ENCODE peak calls at places on chromosomes 6 and 20, in four cellular contexts. L, N, F and A are unnamed samples.

GRCh38 chr20:63133481-63134091 is 82.3 kb downstream of the YTHDF1 start:
- DNase-seq in L (peak; percentile 41), F (no peak), N (no peak), A (no peak)

GRCh38 chr20:63709149-63709527 is 1.3 kb downstream of the ZGPAT start:
- DNase-seq in F (no peak), N (no peak), L (no peak), A (no peak)

GRCh38 chr6:25788305-25788922 is 33.9 kb downstream of the SLC17A4 start:
- DNase-seq in N (peak; percentile 71), F (peak; percentile 81), L (no peak), A (peak; percentile 69)

GRCh38 chr20:33531047-33531877 is 41.4 kb downstream of the CBFA2T2 start:
- DNase-seq in L (no peak), N (peak; percentile 18), F (no peak), A (no peak)

GRCh38 chr20:5073154-5074049 is 46.4 kb downstream of the PCNA start:
- DNase-seq in F (peak; percentile 55), L (peak; percentile 86), N (peak; percentile 66), A (peak; percentile 97)

GRCh38 chr20:44695295-44696230 is 19.6 kb upstream of the CCN5 start:
- DNase-seq in L (no peak), F (no peak), N (peak; percentile 57), A (no peak)

GRCh38 chr20:36149469-36149868 is 5.1 kb upstream of the EPB41L1 start:
- DNase-seq in L (no peak), N (no peak), F (no peak), A (peak; percentile 63)

GRCh38 chr6:26536571-26537159 is 1.5 kb upstream of the HMGN4 start:
- DNase-seq in F (peak; percentile 67), L (no peak), N (peak; percentile 79), A (no peak)

GRCh38 chr20:32241807-32242206 is 34.1 kb downstream of the POFUT1 start:
- DNase-seq in L (peak; percentile 9), N (no peak), F (no peak), A (no peak)

GRCh38 chr6:54747955-54748354 is 98.6 kb upstream of the FAM83B start:
- DNase-seq in L (no peak), N (no peak), F (no peak), A (no peak)

GRCh38 chr6:52595000-52595795 is 18.3 kb upstream of the TRAM2 start:
- DNase-seq in N (peak; percentile 97), F (peak; percentile 66), L (no peak), A (no peak)

GRCh38 chr6:39956951-39957350 is 22.7 kb upstream of the MOCS1 start:
- DNase-seq in F (no peak), N (peak; percentile 85), L (no peak), A (no peak)

GRCh38 chr6:140463312-140463710 is 1088.9 kb upstream of the CITED2 start:
- DNase-seq in L (no peak), N (no peak), F (peak; percentile 36), A (no peak)

GRCh38 chr6:4281341-4282293 is 146.2 kb upstream of the ECI2 start:
- DNase-seq in F (peak; percentile 83), L (peak; percentile 85), N (peak; percentile 55), A (peak; percentile 56)

GRCh38 chr6:85756982-85757381 is 114.3 kb upstream of the SYNCRIP start:
- DNase-seq in N (peak; percentile 59), F (peak; percentile 52), L (no peak), A (no peak)

GRCh38 chr6:33248643-33248931 is 23.1 kb downstream of the VPS52 start:
- DNase-seq in L (no peak), F (peak; percentile 85), N (peak; percentile 72), A (peak; percentile 26)

GRCh38 chr6:90460067-90460466 is 126.8 kb downstream of the MAP3K7 start:
- DNase-seq in F (no peak), N (no peak), L (no peak), A (no peak)

GRCh38 chr20:63020681-63021080 is 13.9 kb upstream of the BHLHE23 start:
- DNase-seq in N (no peak), L (peak; percentile 25), F (no peak), A (no peak)

GRCh38 chr6:89237158-89237557 is 20.0 kb upstream of the GABRR1 start:
- DNase-seq in N (no peak), L (no peak), F (no peak), A (no peak)

GRCh38 chr6:137271245-137272183 is 52.3 kb upstream of the IFNGR1 start:
- DNase-seq in F (peak; percentile 67), L (no peak), N (peak; percentile 82), A (no peak)

GRCh38 chr6:129329677-129330076 is 380.3 kb downstream of the ARHGAP18 start:
- DNase-seq in F (no peak), N (no peak), L (no peak), A (no peak)

GRCh38 chr6:122778961-122779671 is 400 bp upstream of the FABP7 start:
- DNase-seq in N (no peak), L (no peak), F (no peak), A (no peak)

GRCh38 chr20:63082308-63082938 is 75.7 kb upstream of the BHLHE23 start:
- DNase-seq in F (peak; percentile 19), L (peak; percentile 61), N (peak; percentile 38), A (peak; percentile 39)

GRCh38 chr20:437787-438486 is 24.4 kb downstream of the TBC1D20 start:
- DNase-seq in F (no peak), N (no peak), L (no peak), A (no peak)

GRCh38 chr6:142187209-142187608 is 40.1 kb downstream of the VTA1 start:
- DNase-seq in F (peak; percentile 37), L (peak; percentile 67), N (peak; percentile 62), A (no peak)

GRCh38 chr6:40796280-40797223 is 209.4 kb upstream of the LRFN2 start:
- DNase-seq in F (no peak), L (no peak), N (peak; percentile 3), A (no peak)

GRCh38 chr6:169965657-169966311 is 214.4 kb downstream of the ERMARD start:
- DNase-seq in N (no peak), F (no peak), L (peak; percentile 71), A (peak; percentile 18)

GRCh38 chr20:10924628-10925266 is 250.9 kb upstream of the JAG1 start:
- DNase-seq in N (peak; percentile 73), F (peak; percentile 24), L (no peak), A (no peak)

GRCh38 chr6:4404410-4404809 is 269.0 kb upstream of the ECI2 start:
- DNase-seq in F (no peak), N (no peak), L (no peak), A (no peak)

GRCh38 chr6:55875420-55875819 is at the start of gene BMP5:
- DNase-seq in F (peak; percentile 30), L (no peak), N (no peak), A (no peak)

GRCh38 chr6:14625173-14625895 is 507.8 kb downstream of the CD83 start:
- DNase-seq in N (no peak), F (no peak), L (no peak), A (no peak)

GRCh38 chr6:112468359-112468758 is 121.2 kb downstream of the RFPL4B start:
- DNase-seq in F (no peak), L (no peak), N (peak; percentile 78), A (no peak)

GRCh38 chr6:10382728-10383127 is 32.1 kb downstream of the TFAP2A start:
- DNase-seq in L (no peak), F (no peak), N (no peak), A (no peak)

GRCh38 chr6:109322825-109323580 is 59.3 kb downstream of the CD164 start:
- DNase-seq in F (no peak), L (no peak), N (no peak), A (no peak)

GRCh38 chr20:52539891-52540290 is 348.3 kb upstream of the ZFP64 start:
- DNase-seq in F (peak; percentile 16), L (no peak), N (no peak), A (no peak)

GRCh38 chr6:116139917-116140316 is 14.0 kb upstream of the COL10A1 start:
- DNase-seq in L (no peak), N (no peak), F (peak; percentile 1), A (no peak)

GRCh38 chr6:117989086-117989485 is 82.0 kb downstream of the SLC35F1 start:
- DNase-seq in F (no peak), L (no peak), N (no peak), A (no peak)

GRCh38 chr6:12232339-12232738 is 57.8 kb upstream of the EDN1 start:
- DNase-seq in F (no peak), L (no peak), N (peak; percentile 79), A (no peak)